ENCODE peak calls at places on chromosomes 1 and 21, in four cellular contexts. D is HepG2, E is K562, P is GM12878. V is an unnamed sample.

GRCh38 chr1:209549384-209550001 is 34.0 kb upstream of the CAMK1G start:
- DNase-seq in D (no peak), E (peak; percentile 28), P (no peak), V (no peak)

GRCh38 chr1:243745361-243745760 is 104.7 kb downstream of the AKT3 start:
- DNase-seq in D (no peak), E (no peak), P (no peak), V (no peak)

GRCh38 chr21:33265664-33266049 is 510 bp upstream of the IL10RB start:
- DNase-seq in D (no peak), E (no peak), P (peak; percentile 68), V (no peak)

GRCh38 chr1:159881930-159882839 is 17.8 kb downstream of the CFAP45 start:
- DNase-seq in D (peak; percentile 32), E (peak; percentile 59), P (no peak), V (peak; percentile 96)

GRCh38 chr1:172954476-172955150 is 96.1 kb downstream of the TNFSF18 start:
- DNase-seq in D (no peak), E (no peak), P (no peak), V (no peak)

GRCh38 chr1:94927405-94928175 is 680 bp upstream of the CNN3 start:
- DNase-seq in D (peak; percentile 59), E (no peak), P (no peak), V (no peak)

GRCh38 chr1:167060141-167061072 is 29.8 kb downstream of the GPA33 start:
- DNase-seq in D (no peak), E (peak; percentile 32), P (no peak), V (no peak)

GRCh38 chr1:77978293-77978968 is 441 bp downstream of the FUBP1 start:
- DNase-seq in D (peak; percentile 92), E (peak; percentile 36), P (peak; percentile 89), V (peak; percentile 81)

GRCh38 chr1:3312894-3313578 is 141.4 kb upstream of the ARHGEF16 start:
- DNase-seq in D (peak; percentile 65), E (peak; percentile 80), P (no peak), V (peak; percentile 88)

GRCh38 chr1:164452549-164452948 is 106.4 kb upstream of the PBX1 start:
- DNase-seq in D (no peak), E (no peak), P (no peak), V (no peak)

GRCh38 chr21:33039542-33039941 is 13.8 kb downstream of the OLIG2 start:
- DNase-seq in D (no peak), E (no peak), P (no peak), V (no peak)

GRCh38 chr1:150259758-150260669 is 2.4 kb downstream of the CA14 start:
- DNase-seq in D (peak; percentile 79), E (no peak), P (no peak), V (no peak)

GRCh38 chr1:183910780-183911179 is 105.9 kb downstream of the RGL1 start:
- DNase-seq in D (no peak), E (no peak), P (no peak), V (no peak)

GRCh38 chr1:17276568-17276967 is 27.7 kb downstream of the PADI3 start:
- DNase-seq in D (no peak), E (no peak), P (no peak), V (no peak)

GRCh38 chr21:46368533-46369285 is 44.8 kb downstream of the PCNT start:
- DNase-seq in D (no peak), E (no peak), P (peak; percentile 65), V (no peak)

GRCh38 chr1:166354411-166354810 is 187.6 kb upstream of the FAM78B start:
- DNase-seq in D (peak; percentile 15), E (no peak), P (no peak), V (no peak)

GRCh38 chr1:201506573-201507567 is at the start of gene CSRP1:
- DNase-seq in D (no peak), E (peak; percentile 94), P (peak; percentile 39), V (peak; percentile 71)

GRCh38 chr1:98002288-98002687 is 81.5 kb upstream of the DPYD start:
- DNase-seq in D (no peak), E (no peak), P (no peak), V (no peak)

GRCh38 chr1:214280386-214281029 is 451 bp upstream of the SMYD2 start:
- DNase-seq in D (peak; percentile 55), E (no peak), P (no peak), V (no peak)

GRCh38 chr1:172588296-172589291 is 55.6 kb downstream of the SUCO start:
- DNase-seq in D (peak; percentile 15), E (peak; percentile 31), P (no peak), V (peak; percentile 64)

GRCh38 chr1:186541003-186541402 is 80.1 kb upstream of the PDC start:
- DNase-seq in D (no peak), E (no peak), P (no peak), V (no peak)

GRCh38 chr21:41892726-41893125 is 13.6 kb upstream of the PRDM15 start:
- DNase-seq in D (no peak), E (no peak), P (no peak), V (no peak)

DNA sequence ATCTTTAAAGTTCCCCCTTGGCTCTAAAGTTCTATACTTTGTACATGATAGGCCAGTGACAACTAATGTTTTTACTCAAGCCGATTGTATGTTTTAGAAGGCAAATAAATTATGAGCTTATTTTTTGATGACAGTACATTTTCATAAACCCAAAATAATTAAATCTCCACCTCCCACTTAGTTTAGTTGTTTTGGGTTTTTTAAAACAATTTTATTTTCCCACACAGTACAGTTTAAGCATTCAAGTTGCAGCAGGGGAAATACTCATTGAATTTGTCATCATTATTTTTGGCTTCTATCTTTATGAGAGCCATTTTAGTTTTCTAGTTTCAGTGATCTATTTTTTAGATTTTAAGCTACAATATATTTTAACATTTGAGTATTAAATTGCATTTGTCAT is 93.6 kb downstream of the OLFML2B start:
- DNase-seq in D (no peak), E (no peak), P (no peak), V (no peak)
- TF ChIP-seq ATF3 in D (no peak), E (no peak), P (no peak), V (no peak)

GRCh38 chr1:5273280-5274003 is 619.0 kb downstream of the AJAP1 start:
- DNase-seq in D (no peak), E (no peak), P (no peak), V (no peak)

GRCh38 chr1:5271264-5271663 is 616.9 kb downstream of the AJAP1 start:
- DNase-seq in D (no peak), E (no peak), P (no peak), V (no peak)

GRCh38 chr1:5265416-5266075 is 611.1 kb downstream of the AJAP1 start:
- DNase-seq in D (no peak), E (no peak), P (no peak), V (no peak)

GRCh38 chr1:5267603-5268235 is 613.3 kb downstream of the AJAP1 start:
- DNase-seq in D (no peak), E (no peak), P (no peak), V (no peak)

GRCh38 chr1:5269901-5270300 is 615.5 kb downstream of the AJAP1 start:
- DNase-seq in D (no peak), E (no peak), P (no peak), V (no peak)
- TF ChIP-seq SIN3A in D (no peak), E (no peak), P (no peak), V (no peak)

DNA sequence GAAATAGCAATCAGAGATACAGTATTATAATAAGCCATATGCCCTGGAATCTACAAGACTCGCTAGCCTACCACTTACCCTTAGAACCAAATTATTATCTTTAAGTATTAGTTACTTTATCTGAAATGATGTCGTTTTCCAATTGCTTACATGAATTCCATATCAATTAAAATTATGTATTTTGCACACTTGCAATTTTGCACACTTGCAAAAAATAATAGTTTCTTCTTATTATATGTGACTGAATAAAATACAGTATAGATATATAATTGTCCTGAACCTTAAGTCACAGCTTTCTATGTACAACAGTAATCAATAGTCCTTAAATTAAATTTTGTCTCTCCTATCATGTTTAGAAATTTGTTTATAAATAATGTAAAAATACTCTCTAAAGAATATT is 2095.1 kb downstream of the NCAM2 start:
- DNase-seq in D (no peak), E (no peak), P (no peak), V (no peak)
- TF ChIP-seq ZBTB33 in D (no peak), E (no peak), P (no peak), V (no peak)

GRCh38 chr1:42399315-42400100 is 18.9 kb downstream of the RIMKLA start:
- DNase-seq in D (no peak), E (no peak), P (no peak), V (no peak)

DNA sequence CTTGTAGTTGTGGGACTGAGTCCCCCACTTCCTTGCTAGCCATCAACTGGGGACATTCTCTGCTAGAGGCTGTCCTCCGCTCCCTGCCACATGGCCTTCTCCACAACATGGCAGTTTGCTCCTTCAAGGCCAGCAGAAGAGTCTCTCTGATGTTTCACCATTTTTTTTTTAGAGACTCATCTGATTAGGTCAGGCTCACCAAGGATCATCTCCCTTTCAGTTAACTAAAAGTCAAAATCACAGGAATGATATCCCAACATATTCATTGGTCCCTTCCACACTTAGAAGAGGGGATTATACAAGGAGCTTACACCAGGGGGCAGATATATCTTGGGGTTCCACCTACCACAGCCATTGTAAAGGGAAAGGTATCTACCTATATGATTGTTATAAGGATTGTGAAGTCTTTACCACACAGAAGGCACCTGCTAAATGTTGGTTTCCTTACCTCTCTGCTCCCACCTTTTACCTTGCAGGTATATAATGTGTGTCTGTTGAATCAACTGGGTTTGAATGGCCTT is 23.3 kb downstream of the RIMKLA start:
- DNase-seq in D (no peak), E (no peak), P (no peak), V (no peak)
- TF ChIP-seq ATF3 in D (no peak), E (no peak), P (no peak), V (no peak)

GRCh38 chr1:207239874-207240273 is 81.6 kb upstream of the CD55 start:
- DNase-seq in D (no peak), E (no peak), P (no peak), V (no peak)

GRCh38 chr1:207242911-207243310 is 78.6 kb upstream of the CD55 start:
- DNase-seq in D (no peak), E (no peak), P (no peak), V (no peak)

GRCh38 chr1:207240325-207241095 is 81.0 kb upstream of the CD55 start:
- DNase-seq in D (peak; percentile 74), E (no peak), P (no peak), V (no peak)

GRCh38 chr1:207243756-207244408 is 77.6 kb upstream of the CD55 start:
- DNase-seq in D (no peak), E (no peak), P (no peak), V (no peak)

DNA sequence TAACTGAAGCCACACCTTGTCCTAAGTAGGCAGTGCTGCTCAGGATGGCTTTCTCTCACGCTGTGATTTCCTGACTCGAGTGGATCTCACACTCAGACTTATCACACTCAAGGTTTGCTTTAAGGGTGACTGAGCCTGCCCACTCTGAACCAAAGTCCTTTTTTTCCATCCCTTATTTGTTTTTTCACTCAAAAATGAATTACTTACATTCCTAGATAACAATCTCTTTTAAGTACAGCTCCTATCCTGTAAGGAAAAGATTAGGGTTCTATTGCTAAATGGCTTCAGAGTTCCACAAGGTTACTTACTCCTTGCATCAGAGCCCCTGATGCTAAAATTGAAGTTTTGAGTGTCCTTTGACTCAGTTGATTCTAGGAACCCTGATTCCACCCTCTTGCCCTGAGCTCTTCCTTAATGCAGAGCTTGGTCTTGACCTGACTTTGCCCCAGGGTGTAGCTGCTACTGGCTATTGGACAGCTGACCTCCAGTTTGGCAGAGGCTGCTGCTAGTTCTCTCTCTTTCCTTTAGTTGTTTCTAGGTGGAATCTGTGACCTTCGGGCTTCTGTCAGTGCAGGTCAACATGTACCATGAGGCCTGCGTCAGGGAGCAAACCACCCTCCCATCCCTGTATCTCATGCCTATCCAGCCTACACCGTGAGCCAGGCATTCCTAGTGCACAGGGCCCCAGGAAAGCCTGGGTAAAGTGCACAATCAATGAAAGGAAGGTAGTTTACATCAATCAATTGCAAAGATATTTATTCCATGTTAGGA is 80.1 kb upstream of the CD55 start:
- DNase-seq in D (peak; percentile 89), E (no peak), P (no peak), V (no peak)
- TF ChIP-seq SIN3A in D (no peak), E (no peak), P (no peak), V (no peak)